ENCODE peak calls at places on chromosome 14, in six cellular contexts. One of them, this sample, is unnamed.

GRCh38 chr14:20652996-20653975 is 11.8 kb upstream of the OR6S1 start:
- DNase-seq in Peyer's patch: no peak
- DNase-seq in vagina: no peak
- DNase-seq in NB4: peak
- DNase-seq in gastrocnemius medialis: no peak
- DNase-seq in K562: peak
- DNase-seq in this sample: no peak

GRCh38 chr14:105485720-105486332 is 860 bp upstream of the CRIP1 start:
- DNase-seq in Peyer's patch: peak
- DNase-seq in vagina: no peak
- DNase-seq in NB4: peak
- DNase-seq in gastrocnemius medialis: no peak
- DNase-seq in K562: peak
- DNase-seq in this sample: peak

GRCh38 chr14:91114079-91115065 is 499 bp downstream of the DGLUCY start:
- DNase-seq in Peyer's patch: peak
- DNase-seq in vagina: no peak
- DNase-seq in NB4: peak
- DNase-seq in gastrocnemius medialis: peak
- DNase-seq in K562: peak
- DNase-seq in this sample: peak

GRCh38 chr14:85607571-85608219 is 77.8 kb downstream of the FLRT2 start:
- DNase-seq in Peyer's patch: no peak
- DNase-seq in vagina: no peak
- DNase-seq in NB4: peak
- DNase-seq in gastrocnemius medialis: no peak
- DNase-seq in K562: no peak
- DNase-seq in this sample: no peak

GRCh38 chr14:78709795-78710569 is 539.8 kb downstream of the NRXN3 start:
- DNase-seq in Peyer's patch: no peak
- DNase-seq in vagina: no peak
- DNase-seq in NB4: peak
- DNase-seq in gastrocnemius medialis: no peak
- DNase-seq in K562: no peak
- DNase-seq in this sample: no peak

GRCh38 chr14:68808696-68809095 is 15.8 kb upstream of the ZFP36L1 start:
- DNase-seq in Peyer's patch: no peak
- DNase-seq in vagina: no peak
- DNase-seq in NB4: no peak
- DNase-seq in gastrocnemius medialis: no peak
- DNase-seq in K562: no peak
- DNase-seq in this sample: no peak

GRCh38 chr14:68636597-68636996 is 156.3 kb downstream of the ZFP36L1 start:
- DNase-seq in Peyer's patch: no peak
- DNase-seq in vagina: peak
- DNase-seq in NB4: no peak
- DNase-seq in gastrocnemius medialis: no peak
- DNase-seq in K562: no peak
- DNase-seq in this sample: no peak

GRCh38 chr14:99603471-99603933 is 505 bp downstream of the CCDC85C start:
- DNase-seq in Peyer's patch: peak
- DNase-seq in vagina: no peak
- DNase-seq in NB4: peak
- DNase-seq in gastrocnemius medialis: no peak
- DNase-seq in K562: no peak
- DNase-seq in this sample: no peak

GRCh38 chr14:92513204-92513965 is at the start of gene RIN3:
- DNase-seq in Peyer's patch: peak
- DNase-seq in vagina: no peak
- DNase-seq in NB4: peak
- DNase-seq in gastrocnemius medialis: no peak
- DNase-seq in K562: no peak
- DNase-seq in this sample: peak

GRCh38 chr14:92653162-92653651 is 95.2 kb downstream of the LGMN start:
- DNase-seq in Peyer's patch: no peak
- DNase-seq in vagina: no peak
- DNase-seq in NB4: no peak
- DNase-seq in gastrocnemius medialis: no peak
- DNase-seq in K562: no peak
- DNase-seq in this sample: no peak

GRCh38 chr14:101542391-101542790 is 18.9 kb upstream of the DIO3 start:
- DNase-seq in Peyer's patch: peak
- DNase-seq in vagina: no peak
- DNase-seq in NB4: peak
- DNase-seq in gastrocnemius medialis: no peak
- DNase-seq in K562: no peak
- DNase-seq in this sample: no peak

GRCh38 chr14:30608533-30609006 is 13.5 kb upstream of the SCFD1 start:
- DNase-seq in Peyer's patch: peak
- DNase-seq in vagina: no peak
- DNase-seq in NB4: no peak
- DNase-seq in gastrocnemius medialis: peak
- DNase-seq in K562: no peak
- DNase-seq in this sample: no peak

GRCh38 chr14:100623557-100623956 is 36.3 kb upstream of the BEGAIN start:
- DNase-seq in Peyer's patch: peak
- DNase-seq in vagina: no peak
- DNase-seq in NB4: no peak
- DNase-seq in gastrocnemius medialis: no peak
- DNase-seq in K562: no peak
- DNase-seq in this sample: no peak

GRCh38 chr14:73760598-73761586 is 46.7 kb upstream of the PNMA1 start:
- DNase-seq in Peyer's patch: no peak
- DNase-seq in vagina: no peak
- DNase-seq in NB4: no peak
- DNase-seq in gastrocnemius medialis: no peak
- DNase-seq in K562: no peak
- DNase-seq in this sample: no peak

GRCh38 chr14:73764406-73764805 is 50.2 kb upstream of the PNMA1 start:
- DNase-seq in Peyer's patch: no peak
- DNase-seq in vagina: no peak
- DNase-seq in NB4: no peak
- DNase-seq in gastrocnemius medialis: no peak
- DNase-seq in K562: no peak
- DNase-seq in this sample: no peak

GRCh38 chr14:73763396-73763795 is 49.2 kb upstream of the PNMA1 start:
- DNase-seq in Peyer's patch: no peak
- DNase-seq in vagina: no peak
- DNase-seq in NB4: no peak
- DNase-seq in gastrocnemius medialis: no peak
- DNase-seq in K562: no peak
- DNase-seq in this sample: no peak

GRCh38 chr14:73761621-73762355 is 47.6 kb upstream of the PNMA1 start:
- DNase-seq in Peyer's patch: no peak
- DNase-seq in vagina: no peak
- DNase-seq in NB4: peak
- DNase-seq in gastrocnemius medialis: no peak
- DNase-seq in K562: no peak
- DNase-seq in this sample: no peak

GRCh38 chr14:73762375-73762822 is 48.2 kb upstream of the PNMA1 start:
- DNase-seq in Peyer's patch: peak
- DNase-seq in vagina: no peak
- DNase-seq in NB4: no peak
- DNase-seq in gastrocnemius medialis: no peak
- DNase-seq in K562: no peak
- DNase-seq in this sample: no peak
- H3K4me3 ChIP-seq in Peyer's patch: no peak
- H3K4me3 ChIP-seq in vagina: no peak
- H3K4me3 ChIP-seq in NB4: no peak
- H3K4me3 ChIP-seq in gastrocnemius medialis: no peak
- H3K4me3 ChIP-seq in K562: no peak
- H3K4me3 ChIP-seq in this sample: no peak

GRCh38 chr14:103703433-103704385 is 11.5 kb downstream of the XRCC3 start:
- DNase-seq in Peyer's patch: no peak
- DNase-seq in vagina: no peak
- DNase-seq in NB4: no peak
- DNase-seq in gastrocnemius medialis: no peak
- DNase-seq in K562: no peak
- DNase-seq in this sample: no peak
- TF ChIP-seq POLR2A in Peyer's patch: no peak
- TF ChIP-seq POLR2A in vagina: no peak
- TF ChIP-seq POLR2A in NB4: no peak
- TF ChIP-seq POLR2A in gastrocnemius medialis: no peak
- TF ChIP-seq POLR2A in K562: peak
- TF ChIP-seq POLR2A in this sample: no peak

DNA sequence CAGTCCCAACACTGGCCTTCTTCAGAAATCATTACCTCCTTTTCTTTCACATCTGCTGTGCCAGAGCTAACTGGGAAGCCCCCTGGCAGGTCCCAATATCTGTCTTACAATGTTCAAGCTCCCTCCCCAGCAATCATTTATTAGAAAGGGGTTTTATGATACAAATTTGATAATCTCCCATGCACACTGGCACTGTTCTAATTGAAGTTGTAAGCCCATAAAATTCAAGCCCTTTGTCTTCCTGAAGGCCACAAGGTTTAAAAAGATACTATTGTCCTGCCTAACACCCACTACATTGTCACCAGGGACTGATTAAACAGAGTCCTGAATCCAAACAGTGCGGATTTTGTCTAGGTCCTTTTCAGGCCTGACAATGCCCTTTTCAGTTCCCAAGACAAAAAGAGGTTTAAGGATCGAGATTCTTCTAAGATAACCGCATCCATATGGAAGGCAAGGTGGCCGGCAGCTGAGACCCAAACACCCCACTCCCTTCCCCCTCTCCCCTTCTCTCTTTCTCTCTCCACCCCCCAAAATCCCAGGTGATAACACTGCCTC is 3.3 kb downstream of the NKX2-8 start:
- DNase-seq in Peyer's patch: no peak
- DNase-seq in vagina: no peak
- DNase-seq in NB4: no peak
- DNase-seq in gastrocnemius medialis: no peak
- DNase-seq in K562: no peak
- DNase-seq in this sample: no peak
- H3K4me3 ChIP-seq in Peyer's patch: no peak
- H3K4me3 ChIP-seq in vagina: no peak
- H3K4me3 ChIP-seq in NB4: no peak
- H3K4me3 ChIP-seq in gastrocnemius medialis: no peak
- H3K4me3 ChIP-seq in K562: no peak
- H3K4me3 ChIP-seq in this sample: no peak

DNA sequence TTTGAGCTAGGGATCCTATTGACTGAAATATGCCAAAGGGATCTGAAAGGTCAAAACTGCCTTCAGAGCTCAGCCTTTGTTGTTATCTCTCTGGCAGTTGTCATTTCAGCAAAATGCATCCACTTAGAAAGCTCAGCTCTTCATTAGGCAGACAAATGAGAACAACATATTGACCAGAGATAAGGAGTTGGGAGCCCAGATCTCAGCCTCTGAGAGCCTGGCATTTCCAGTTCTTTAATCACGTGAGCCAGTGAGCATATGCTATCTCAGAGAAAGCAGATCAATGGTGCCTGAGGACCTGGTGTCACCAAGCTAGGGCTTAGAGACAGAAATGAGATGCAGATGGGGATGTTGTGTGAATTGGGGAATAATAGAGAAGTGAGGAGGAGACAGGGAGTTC is 101.1 kb downstream of the DAD1 start:
- DNase-seq in Peyer's patch: no peak
- DNase-seq in vagina: no peak
- DNase-seq in NB4: no peak
- DNase-seq in gastrocnemius medialis: no peak
- DNase-seq in K562: no peak
- DNase-seq in this sample: no peak
- TF ChIP-seq POLR2A in Peyer's patch: no peak
- TF ChIP-seq POLR2A in vagina: no peak
- TF ChIP-seq POLR2A in NB4: no peak
- TF ChIP-seq POLR2A in gastrocnemius medialis: no peak
- TF ChIP-seq POLR2A in K562: no peak
- TF ChIP-seq POLR2A in this sample: no peak

GRCh38 chr14:56172571-56172971 is 54.4 kb downstream of the PELI2 start:
- DNase-seq in Peyer's patch: no peak
- DNase-seq in vagina: no peak
- DNase-seq in NB4: peak
- DNase-seq in gastrocnemius medialis: no peak
- DNase-seq in K562: no peak
- DNase-seq in this sample: no peak

GRCh38 chr14:56173360-56173922 is 55.2 kb downstream of the PELI2 start:
- DNase-seq in Peyer's patch: no peak
- DNase-seq in vagina: no peak
- DNase-seq in NB4: no peak
- DNase-seq in gastrocnemius medialis: no peak
- DNase-seq in K562: no peak
- DNase-seq in this sample: no peak

GRCh38 chr14:56170877-56171422 is 52.7 kb downstream of the PELI2 start:
- DNase-seq in Peyer's patch: no peak
- DNase-seq in vagina: no peak
- DNase-seq in NB4: no peak
- DNase-seq in gastrocnemius medialis: no peak
- DNase-seq in K562: no peak
- DNase-seq in this sample: no peak

GRCh38 chr14:56170028-56170427 is 51.8 kb downstream of the PELI2 start:
- DNase-seq in Peyer's patch: no peak
- DNase-seq in vagina: no peak
- DNase-seq in NB4: no peak
- DNase-seq in gastrocnemius medialis: no peak
- DNase-seq in K562: no peak
- DNase-seq in this sample: no peak

GRCh38 chr14:56172074-56172473 is 53.9 kb downstream of the PELI2 start:
- DNase-seq in Peyer's patch: no peak
- DNase-seq in vagina: no peak
- DNase-seq in NB4: no peak
- DNase-seq in gastrocnemius medialis: no peak
- DNase-seq in K562: no peak
- DNase-seq in this sample: no peak
- H3K4me3 ChIP-seq in Peyer's patch: no peak
- H3K4me3 ChIP-seq in vagina: no peak
- H3K4me3 ChIP-seq in NB4: no peak
- H3K4me3 ChIP-seq in gastrocnemius medialis: no peak
- H3K4me3 ChIP-seq in K562: no peak
- H3K4me3 ChIP-seq in this sample: no peak

GRCh38 chr14:24123465-24124417 is 6.7 kb upstream of the FITM1 start:
- DNase-seq in Peyer's patch: no peak
- DNase-seq in vagina: no peak
- DNase-seq in NB4: no peak
- DNase-seq in gastrocnemius medialis: no peak
- DNase-seq in K562: no peak
- DNase-seq in this sample: no peak

GRCh38 chr14:24127673-24128072 is 2.8 kb upstream of the FITM1 start:
- DNase-seq in Peyer's patch: no peak
- DNase-seq in vagina: no peak
- DNase-seq in NB4: no peak
- DNase-seq in gastrocnemius medialis: no peak
- DNase-seq in K562: no peak
- DNase-seq in this sample: no peak

GRCh38 chr14:24121210-24121609 is 6.5 kb upstream of the NRL start:
- DNase-seq in Peyer's patch: no peak
- DNase-seq in vagina: no peak
- DNase-seq in NB4: no peak
- DNase-seq in gastrocnemius medialis: no peak
- DNase-seq in K562: no peak
- DNase-seq in this sample: no peak

GRCh38 chr14:24119691-24120090 is 4.9 kb upstream of the NRL start:
- DNase-seq in Peyer's patch: no peak
- DNase-seq in vagina: no peak
- DNase-seq in NB4: no peak
- DNase-seq in gastrocnemius medialis: no peak
- DNase-seq in K562: no peak
- DNase-seq in this sample: no peak

GRCh38 chr14:24122971-24123370 is 7.5 kb upstream of the FITM1 start:
- DNase-seq in Peyer's patch: no peak
- DNase-seq in vagina: no peak
- DNase-seq in NB4: no peak
- DNase-seq in gastrocnemius medialis: no peak
- DNase-seq in K562: no peak
- DNase-seq in this sample: no peak
- TF ChIP-seq POLR2A in Peyer's patch: no peak
- TF ChIP-seq POLR2A in vagina: no peak
- TF ChIP-seq POLR2A in NB4: no peak
- TF ChIP-seq POLR2A in gastrocnemius medialis: no peak
- TF ChIP-seq POLR2A in K562: no peak
- TF ChIP-seq POLR2A in this sample: no peak